ENCODE peak calls at places on chromosomes 3 and 15, in eight cellular contexts. Y, K, J, L, A, C, R and F are unnamed samples.
A peak's percentile ranks its signal among the peaks of the same experiment; 100 is the strongest.

GRCh38 chr3:38555926-38556325 is 59.8 kb downstream of the EXOG start:
- DNase-seq in Y (no peak), K (no peak), J (no peak), L (no peak), A (no peak), C (no peak), R (no peak), F (no peak)

GRCh38 chr15:59538494-59538893 is 73.1 kb upstream of the GCNT3 start:
- DNase-seq in Y (no peak), K (no peak), J (no peak), L (no peak), A (no peak), C (no peak), R (no peak), F (no peak)

GRCh38 chr3:47715928-47716327 is 65.8 kb downstream of the SMARCC1 start:
- DNase-seq in Y (no peak), K (no peak), J (no peak), L (no peak), A (no peak), C (no peak), R (peak; percentile 26), F (no peak)

GRCh38 chr15:41241251-41241964 is 10.3 kb downstream of the CHP1 start:
- DNase-seq in Y (no peak), K (no peak), J (no peak), L (no peak), A (no peak), C (no peak), R (no peak), F (no peak)

GRCh38 chr3:113897373-113897777 is 50.4 kb upstream of the ZDHHC23 start:
- DNase-seq in Y (peak; percentile 32), K (no peak), J (no peak), L (no peak), A (peak; percentile 22), C (no peak), R (no peak), F (no peak)

GRCh38 chr3:143973352-143974021 is 1.9 kb downstream of the DIPK2A start:
- DNase-seq in Y (peak; percentile 17), K (peak; percentile 57), J (peak; percentile 19), L (no peak), A (no peak), C (no peak), R (peak; percentile 27), F (no peak)

GRCh38 chr3:128709038-128709437 is 16.9 kb upstream of the RAB7A start:
- DNase-seq in Y (no peak), K (no peak), J (no peak), L (no peak), A (no peak), C (no peak), R (no peak), F (no peak)

GRCh38 chr3:52231502-52232278 is 6.2 kb upstream of the TLR9 start:
- DNase-seq in Y (no peak), K (peak; percentile 75), J (no peak), L (no peak), A (peak; percentile 85), C (peak; percentile 90), R (peak; percentile 54), F (peak; percentile 75)

GRCh38 chr3:156816091-156816793 is 9.9 kb upstream of the LEKR1 start:
- DNase-seq in Y (no peak), K (peak; percentile 83), J (no peak), L (no peak), A (peak; percentile 50), C (peak; percentile 48), R (no peak), F (no peak)

GRCh38 chr15:87354661-87355410 is 901.7 kb downstream of the NTRK3 start:
- DNase-seq in Y (peak; percentile 67), K (peak; percentile 26), J (no peak), L (no peak), A (no peak), C (no peak), R (no peak), F (no peak)

GRCh38 chr15:100200287-100200772 is 141.4 kb downstream of the ADAMTS17 start:
- DNase-seq in Y (no peak), K (no peak), J (no peak), L (no peak), A (no peak), C (no peak), R (no peak), F (no peak)

GRCh38 chr3:31452495-31453106 is 80.1 kb upstream of the STT3B start:
- DNase-seq in Y (no peak), K (no peak), J (no peak), L (no peak), A (no peak), C (no peak), R (no peak), F (no peak)